ENCODE peak calls at places on chromosomes 4 and X, in five cellular contexts. One of them, this sample, is unnamed.

GRCh38 chrX:78945186-78945912 is at the start of gene P2RY10:
- DNase-seq in GM12865: peak
- DNase-seq in GDM1: peak
- DNase-seq in GM04504: no peak
- DNase-seq in AG08396: no peak
- DNase-seq in this sample: no peak

GRCh38 chr4:183905081-183905592 is at the start of gene STOX2:
- DNase-seq in GM12865: no peak
- DNase-seq in GDM1: no peak
- DNase-seq in GM04504: no peak
- DNase-seq in AG08396: peak
- DNase-seq in this sample: peak

GRCh38 chrX:72051589-72051988 is 80.1 kb downstream of the RTL5 start:
- DNase-seq in GM12865: no peak
- DNase-seq in GDM1: no peak
- DNase-seq in GM04504: no peak
- DNase-seq in AG08396: no peak
- DNase-seq in this sample: no peak

GRCh38 chr4:163527172-163527571 is 32.7 kb downstream of the TMA16 start:
- DNase-seq in GM12865: no peak
- DNase-seq in GDM1: no peak
- DNase-seq in GM04504: no peak
- DNase-seq in AG08396: no peak
- DNase-seq in this sample: peak

GRCh38 chr4:140947507-140947906 is 185.8 kb downstream of the RNF150 start:
- DNase-seq in GM12865: no peak
- DNase-seq in GDM1: no peak
- DNase-seq in GM04504: no peak
- DNase-seq in AG08396: no peak
- DNase-seq in this sample: peak

GRCh38 chr4:15479089-15479912 is 9.6 kb downstream of the CC2D2A start:
- DNase-seq in GM12865: peak
- DNase-seq in GDM1: peak
- DNase-seq in GM04504: peak
- DNase-seq in AG08396: peak
- DNase-seq in this sample: peak

GRCh38 chrX:70481424-70481823 is 36.8 kb downstream of the DLG3 start:
- DNase-seq in GM12865: no peak
- DNase-seq in GDM1: no peak
- DNase-seq in GM04504: no peak
- DNase-seq in AG08396: no peak
- DNase-seq in this sample: peak

GRCh38 chr4:54933579-54933978 is 191.8 kb downstream of the KDR start:
- DNase-seq in GM12865: no peak
- DNase-seq in GDM1: no peak
- DNase-seq in GM04504: no peak
- DNase-seq in AG08396: no peak
- DNase-seq in this sample: no peak

GRCh38 chr4:5511791-5512190 is 196.6 kb downstream of the EVC2 start:
- DNase-seq in GM12865: no peak
- DNase-seq in GDM1: no peak
- DNase-seq in GM04504: no peak
- DNase-seq in AG08396: no peak
- DNase-seq in this sample: no peak

GRCh38 chr4:48879561-48880442 is 26.8 kb downstream of the OCIAD2 start:
- DNase-seq in GM12865: no peak
- DNase-seq in GDM1: no peak
- DNase-seq in GM04504: no peak
- DNase-seq in AG08396: no peak
- DNase-seq in this sample: no peak

GRCh38 chrX:112051546-112051945 is 31.0 kb downstream of the TRPC5 start:
- DNase-seq in GM12865: no peak
- DNase-seq in GDM1: no peak
- DNase-seq in GM04504: no peak
- DNase-seq in AG08396: no peak
- DNase-seq in this sample: no peak

GRCh38 chrX:110966839-110967238 is 129.2 kb upstream of the PAK3 start:
- DNase-seq in GM12865: no peak
- DNase-seq in GDM1: no peak
- DNase-seq in GM04504: no peak
- DNase-seq in AG08396: no peak
- DNase-seq in this sample: no peak

GRCh38 chr4:107037188-107037587 is 1.1 kb upstream of the DKK2 start:
- DNase-seq in GM12865: no peak
- DNase-seq in GDM1: no peak
- DNase-seq in GM04504: no peak
- DNase-seq in AG08396: peak
- DNase-seq in this sample: peak

This sample was measured in endothelial cell of umbilical vein.